ENCODE peak calls at places on chromosome 1, in four cellular contexts. One of them, this sample, is unnamed.

GRCh38 chr1:61504840-61505239 is 220.1 kb downstream of the TM2D1 start:
- DNase-seq in kidney glomerular epithelial cell: no peak
- DNase-seq in transverse colon: no peak
- DNase-seq in GM18507: no peak
- DNase-seq in this sample: no peak

GRCh38 chr1:177257596-177257995 is 86.8 kb downstream of the BRINP2 start:
- DNase-seq in transverse colon: no peak
- DNase-seq in kidney glomerular epithelial cell: no peak
- DNase-seq in GM18507: no peak
- DNase-seq in this sample: no peak

GRCh38 chr1:3881191-3881475 is 18.9 kb downstream of the C1orf174 start:
- DNase-seq in kidney glomerular epithelial cell: no peak
- DNase-seq in transverse colon: no peak
- DNase-seq in GM18507: no peak
- DNase-seq in this sample: no peak

GRCh38 chr1:46315669-46316403 is 12.3 kb downstream of the UQCRH start:
- DNase-seq in kidney glomerular epithelial cell: peak
- DNase-seq in transverse colon: no peak
- DNase-seq in GM18507: no peak
- DNase-seq in this sample: no peak

GRCh38 chr1:171196351-171196750 is 11.3 kb downstream of the FMO2 start:
- DNase-seq in kidney glomerular epithelial cell: no peak
- DNase-seq in transverse colon: no peak
- DNase-seq in GM18507: no peak
- DNase-seq in this sample: no peak

GRCh38 chr1:42315500-42315899 is 19.5 kb downstream of the FOXJ3 start:
- DNase-seq in kidney glomerular epithelial cell: no peak
- DNase-seq in transverse colon: no peak
- DNase-seq in GM18507: no peak
- DNase-seq in this sample: no peak

GRCh38 chr1:52970149-52970548 is 43.1 kb downstream of the SCP2 start:
- DNase-seq in kidney glomerular epithelial cell: no peak
- DNase-seq in GM18507: no peak
- DNase-seq in transverse colon: no peak
- DNase-seq in this sample: no peak

GRCh38 chr1:50333595-50333974 is 89.7 kb downstream of the DMRTA2 start:
- DNase-seq in kidney glomerular epithelial cell: peak
- DNase-seq in transverse colon: peak
- DNase-seq in GM18507: peak
- DNase-seq in this sample: peak

GRCh38 chr1:202143768-202144509 is 598 bp downstream of the ARL8A start:
- DNase-seq in GM18507: no peak
- DNase-seq in transverse colon: peak
- DNase-seq in kidney glomerular epithelial cell: no peak
- DNase-seq in this sample: no peak

GRCh38 chr1:111596499-111596898 is 23.1 kb upstream of the RAP1A start:
- DNase-seq in GM18507: no peak
- DNase-seq in kidney glomerular epithelial cell: no peak
- DNase-seq in transverse colon: peak
- DNase-seq in this sample: no peak

GRCh38 chr1:183655562-183656075 is 2.5 kb upstream of the APOBEC4 start:
- DNase-seq in transverse colon: peak
- DNase-seq in GM18507: peak
- DNase-seq in kidney glomerular epithelial cell: peak
- DNase-seq in this sample: peak

GRCh38 chr1:202498542-202498941 is 150.0 kb downstream of the PPP1R12B start:
- DNase-seq in transverse colon: no peak
- DNase-seq in GM18507: no peak
- DNase-seq in kidney glomerular epithelial cell: no peak
- DNase-seq in this sample: peak

GRCh38 chr1:115810609-115811008 is 30.3 kb downstream of the NHLH2 start:
- DNase-seq in kidney glomerular epithelial cell: no peak
- DNase-seq in GM18507: no peak
- DNase-seq in transverse colon: no peak
- DNase-seq in this sample: no peak

GRCh38 chr1:91120421-91120820 is 98.6 kb upstream of the ZNF644 start:
- DNase-seq in GM18507: no peak
- DNase-seq in kidney glomerular epithelial cell: no peak
- DNase-seq in transverse colon: peak
- DNase-seq in this sample: no peak

GRCh38 chr1:245261786-245262185 is 107.0 kb downstream of the KIF26B start:
- DNase-seq in transverse colon: no peak
- DNase-seq in GM18507: no peak
- DNase-seq in kidney glomerular epithelial cell: peak
- DNase-seq in this sample: no peak

GRCh38 chr1:64975740-64976139 is 9.4 kb upstream of the JAK1 start:
- DNase-seq in GM18507: no peak
- DNase-seq in transverse colon: no peak
- DNase-seq in kidney glomerular epithelial cell: no peak
- DNase-seq in this sample: no peak

GRCh38 chr1:54866801-54867716 is 19.9 kb downstream of the DHCR24 start:
- DNase-seq in GM18507: no peak
- DNase-seq in transverse colon: peak
- DNase-seq in kidney glomerular epithelial cell: no peak
- DNase-seq in this sample: no peak

GRCh38 chr1:147897030-147897756 is 5.4 kb upstream of the GJA8 start:
- DNase-seq in transverse colon: no peak
- DNase-seq in kidney glomerular epithelial cell: peak
- DNase-seq in GM18507: no peak
- DNase-seq in this sample: no peak

GRCh38 chr1:11643782-11644181 is 10.4 kb downstream of the FBXO2 start:
- DNase-seq in kidney glomerular epithelial cell: no peak
- DNase-seq in transverse colon: no peak
- DNase-seq in GM18507: no peak
- DNase-seq in this sample: no peak

GRCh38 chr1:47708658-47709301 is 270.9 kb downstream of the FOXD2 start:
- DNase-seq in GM18507: no peak
- DNase-seq in transverse colon: peak
- DNase-seq in kidney glomerular epithelial cell: peak
- DNase-seq in this sample: peak

GRCh38 chr1:211468595-211468994 is 23.4 kb downstream of the RD3 start:
- DNase-seq in GM18507: no peak
- DNase-seq in kidney glomerular epithelial cell: no peak
- DNase-seq in transverse colon: no peak
- DNase-seq in this sample: no peak

GRCh38 chr1:222941425-222941824 is 126.6 kb downstream of the DISP1 start:
- DNase-seq in kidney glomerular epithelial cell: no peak
- DNase-seq in GM18507: no peak
- DNase-seq in transverse colon: no peak
- DNase-seq in this sample: no peak

This sample was measured in islet precursor cell.